ENCODE peak calls at places on chromosomes 6 and 20, in four cellular contexts. One of them, this sample, is unnamed.

GRCh38 chr6:70668499-70668812 is 773 bp downstream of the SMAP1 start:
- DNase-seq in H1: no peak
- DNase-seq in K562: peak
- DNase-seq in WTC11: no peak
- DNase-seq in this sample: no peak

GRCh38 chr20:41058007-41058673 is 29.5 kb downstream of the TOP1 start:
- DNase-seq in K562: peak
- DNase-seq in H1: no peak
- DNase-seq in WTC11: no peak
- DNase-seq in this sample: peak

GRCh38 chr6:108635505-108636226 is 74.9 kb downstream of the FOXO3 start:
- DNase-seq in H1: no peak
- DNase-seq in K562: peak
- DNase-seq in WTC11: no peak
- DNase-seq in this sample: no peak

GRCh38 chr6:42199106-42199981 is 4.6 kb upstream of the GUCA1B start:
- DNase-seq in H1: no peak
- DNase-seq in WTC11: no peak
- DNase-seq in K562: peak
- DNase-seq in this sample: no peak

GRCh38 chr20:373171-373890 is 7.2 kb upstream of the TRIB3 start:
- DNase-seq in WTC11: peak
- DNase-seq in K562: peak
- DNase-seq in H1: no peak
- DNase-seq in this sample: peak

GRCh38 chr20:62732356-62732755 is 23.7 kb downstream of the NTSR1 start:
- DNase-seq in H1: no peak
- DNase-seq in WTC11: no peak
- DNase-seq in K562: no peak
- DNase-seq in this sample: no peak

GRCh38 chr6:16602035-16602434 is 159.2 kb downstream of the ATXN1 start:
- DNase-seq in K562: no peak
- DNase-seq in H1: no peak
- DNase-seq in WTC11: no peak
- DNase-seq in this sample: no peak

GRCh38 chr6:56329296-56330050 is 82.1 kb upstream of the COL21A1 start:
- DNase-seq in H1: no peak
- DNase-seq in K562: no peak
- DNase-seq in WTC11: no peak
- DNase-seq in this sample: no peak

GRCh38 chr6:34061348-34061747 is 84.5 kb downstream of the GRM4 start:
- DNase-seq in WTC11: no peak
- DNase-seq in K562: no peak
- DNase-seq in H1: no peak
- DNase-seq in this sample: no peak

GRCh38 chr20:60486345-60486744 is 528.1 kb downstream of the CDH26 start:
- DNase-seq in WTC11: no peak
- DNase-seq in K562: no peak
- DNase-seq in H1: no peak
- DNase-seq in this sample: peak

GRCh38 chr20:2507464-2507863 is 1.3 kb downstream of the ZNF343 start:
- DNase-seq in WTC11: no peak
- DNase-seq in H1: no peak
- DNase-seq in K562: no peak
- DNase-seq in this sample: peak

GRCh38 chr6:54586251-54586650 is 260.3 kb upstream of the FAM83B start:
- DNase-seq in K562: no peak
- DNase-seq in WTC11: no peak
- DNase-seq in H1: no peak
- DNase-seq in this sample: no peak

GRCh38 chr6:41022294-41022693 is 16.7 kb downstream of the UNC5CL start:
- DNase-seq in K562: no peak
- DNase-seq in WTC11: no peak
- DNase-seq in H1: no peak
- DNase-seq in this sample: peak

GRCh38 chr6:29641430-29642213 is 8.6 kb upstream of the GABBR1 start:
- DNase-seq in K562: peak
- DNase-seq in H1: no peak
- DNase-seq in WTC11: no peak
- DNase-seq in this sample: no peak

GRCh38 chr6:131172237-131172636 is 37.0 kb downstream of the AKAP7 start:
- DNase-seq in H1: no peak
- DNase-seq in K562: no peak
- DNase-seq in WTC11: no peak
- DNase-seq in this sample: no peak

GRCh38 chr6:169933251-169933821 is 181.9 kb downstream of the ERMARD start:
- DNase-seq in K562: no peak
- DNase-seq in H1: no peak
- DNase-seq in WTC11: no peak
- DNase-seq in this sample: no peak

GRCh38 chr6:75109757-75110156 is 96.1 kb downstream of the COL12A1 start:
- DNase-seq in K562: no peak
- DNase-seq in WTC11: no peak
- DNase-seq in H1: no peak
- DNase-seq in this sample: no peak

GRCh38 chr6:138582573-138582972 is 83.3 kb upstream of the NHSL1 start:
- DNase-seq in WTC11: no peak
- DNase-seq in H1: no peak
- DNase-seq in K562: no peak
- DNase-seq in this sample: no peak

GRCh38 chr6:166253277-166254229 is 54.6 kb downstream of the PRR18 start:
- DNase-seq in K562: peak
- DNase-seq in WTC11: peak
- DNase-seq in H1: no peak
- DNase-seq in this sample: peak

GRCh38 chr6:33822575-33823395 is 19.0 kb upstream of the MLN start:
- DNase-seq in H1: peak
- DNase-seq in K562: peak
- DNase-seq in WTC11: peak
- DNase-seq in this sample: peak

GRCh38 chr6:122620902-122621301 is 10.7 kb downstream of the PKIB start:
- DNase-seq in H1: no peak
- DNase-seq in WTC11: no peak
- DNase-seq in K562: no peak
- DNase-seq in this sample: no peak

GRCh38 chr6:4270799-4271198 is 135.4 kb upstream of the ECI2 start:
- DNase-seq in K562: no peak
- DNase-seq in WTC11: no peak
- DNase-seq in H1: no peak
- DNase-seq in this sample: no peak

GRCh38 chr20:21586682-21587081 is 72.8 kb upstream of the NKX2-2 start:
- DNase-seq in WTC11: no peak
- DNase-seq in H1: no peak
- DNase-seq in K562: no peak
- DNase-seq in this sample: no peak

GRCh38 chr6:98525860-98526259 is 308.5 kb upstream of the POU3F2 start:
- DNase-seq in H1: no peak
- DNase-seq in K562: no peak
- DNase-seq in WTC11: peak
- DNase-seq in this sample: no peak

GRCh38 chr20:58880994-58881752 is 28.7 kb downstream of the GNAS start:
- DNase-seq in K562: peak
- DNase-seq in WTC11: no peak
- DNase-seq in H1: no peak
- DNase-seq in this sample: no peak

GRCh38 chr6:97053643-97054411 is 129.3 kb downstream of the KLHL32 start:
- DNase-seq in K562: peak
- DNase-seq in WTC11: no peak
- DNase-seq in H1: no peak
- DNase-seq in this sample: peak

GRCh38 chr20:57065646-57066045 is 200.8 kb downstream of the BMP7 start:
- DNase-seq in WTC11: no peak
- DNase-seq in H1: no peak
- DNase-seq in K562: no peak
- DNase-seq in this sample: no peak

GRCh38 chr6:13273931-13274706 is 54.2 kb downstream of the TBC1D7 start:
- DNase-seq in K562: peak
- DNase-seq in WTC11: no peak
- DNase-seq in H1: no peak
- DNase-seq in this sample: no peak

GRCh38 chr20:64261138-64261537 is 5.6 kb downstream of the PCMTD2 start:
- DNase-seq in K562: no peak
- DNase-seq in WTC11: no peak
- DNase-seq in H1: peak
- DNase-seq in this sample: peak

GRCh38 chr20:14816471-14816870 is 479.1 kb upstream of the FLRT3 start:
- DNase-seq in K562: no peak
- DNase-seq in WTC11: no peak
- DNase-seq in H1: no peak
- DNase-seq in this sample: no peak

GRCh38 chr6:158286413-158286812 is 25.9 kb upstream of the TULP4 start:
- DNase-seq in H1: no peak
- DNase-seq in K562: no peak
- DNase-seq in WTC11: no peak
- DNase-seq in this sample: no peak

GRCh38 chr6:53628354-53629119 is 37.0 kb downstream of the KLHL31 start:
- DNase-seq in WTC11: no peak
- DNase-seq in H1: no peak
- DNase-seq in K562: no peak
- DNase-seq in this sample: no peak

GRCh38 chr6:24874776-24875175 is 61.0 kb downstream of the RIPOR2 start:
- DNase-seq in K562: no peak
- DNase-seq in WTC11: no peak
- DNase-seq in H1: no peak
- DNase-seq in this sample: peak

GRCh38 chr6:101083533-101084172 is 202.5 kb upstream of the ASCC3 start:
- DNase-seq in K562: no peak
- DNase-seq in H1: no peak
- DNase-seq in WTC11: no peak
- DNase-seq in this sample: no peak

GRCh38 chr20:17636523-17637412 is 45.3 kb downstream of the RRBP1 start:
- DNase-seq in K562: no peak
- DNase-seq in H1: no peak
- DNase-seq in WTC11: peak
- DNase-seq in this sample: peak
- TF ChIP-seq TEAD4 in K562: no peak
- TF ChIP-seq TEAD4 in H1: no peak
- TF ChIP-seq TEAD4 in WTC11: no peak
- TF ChIP-seq TEAD4 in this sample: no peak

DNA sequence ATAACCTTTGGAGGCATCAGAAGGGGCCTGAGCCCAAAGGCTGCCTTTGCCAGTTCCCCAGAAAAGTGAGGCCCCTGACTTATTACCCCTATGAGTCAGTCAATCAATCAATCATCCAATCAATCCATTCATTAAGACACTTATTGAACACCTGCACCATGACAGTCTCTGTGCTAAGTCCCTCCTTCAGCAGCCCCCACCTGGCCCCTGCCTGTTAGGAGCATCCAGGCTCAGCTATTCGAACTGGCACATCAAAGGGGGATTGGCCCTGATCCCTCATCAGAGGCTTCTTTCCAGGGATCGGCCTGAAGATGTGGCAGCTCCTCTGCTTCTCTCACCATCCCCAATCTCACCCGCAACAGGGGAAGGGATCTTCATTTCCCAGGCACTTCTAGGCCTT is 27.7 kb upstream of the VEGFA start:
- DNase-seq in WTC11: no peak
- DNase-seq in H1: no peak
- DNase-seq in K562: no peak
- DNase-seq in this sample: peak
- TF ChIP-seq TEAD4 in WTC11: no peak
- TF ChIP-seq TEAD4 in H1: no peak
- TF ChIP-seq TEAD4 in K562: no peak
- TF ChIP-seq TEAD4 in this sample: no peak

GRCh38 chr6:11198663-11199603 is 33.5 kb downstream of the NEDD9 start:
- DNase-seq in K562: no peak
- DNase-seq in WTC11: no peak
- DNase-seq in H1: no peak
- DNase-seq in this sample: no peak

GRCh38 chr6:11197175-11197535 is 35.3 kb downstream of the NEDD9 start:
- DNase-seq in WTC11: no peak
- DNase-seq in H1: no peak
- DNase-seq in K562: no peak
- DNase-seq in this sample: no peak

GRCh38 chr6:11197846-11198245 is 34.6 kb downstream of the NEDD9 start:
- DNase-seq in K562: no peak
- DNase-seq in WTC11: no peak
- DNase-seq in H1: no peak
- DNase-seq in this sample: no peak

GRCh38 chr6:11194399-11195274 is 37.8 kb downstream of the NEDD9 start:
- DNase-seq in H1: no peak
- DNase-seq in WTC11: no peak
- DNase-seq in K562: no peak
- DNase-seq in this sample: no peak

DNA sequence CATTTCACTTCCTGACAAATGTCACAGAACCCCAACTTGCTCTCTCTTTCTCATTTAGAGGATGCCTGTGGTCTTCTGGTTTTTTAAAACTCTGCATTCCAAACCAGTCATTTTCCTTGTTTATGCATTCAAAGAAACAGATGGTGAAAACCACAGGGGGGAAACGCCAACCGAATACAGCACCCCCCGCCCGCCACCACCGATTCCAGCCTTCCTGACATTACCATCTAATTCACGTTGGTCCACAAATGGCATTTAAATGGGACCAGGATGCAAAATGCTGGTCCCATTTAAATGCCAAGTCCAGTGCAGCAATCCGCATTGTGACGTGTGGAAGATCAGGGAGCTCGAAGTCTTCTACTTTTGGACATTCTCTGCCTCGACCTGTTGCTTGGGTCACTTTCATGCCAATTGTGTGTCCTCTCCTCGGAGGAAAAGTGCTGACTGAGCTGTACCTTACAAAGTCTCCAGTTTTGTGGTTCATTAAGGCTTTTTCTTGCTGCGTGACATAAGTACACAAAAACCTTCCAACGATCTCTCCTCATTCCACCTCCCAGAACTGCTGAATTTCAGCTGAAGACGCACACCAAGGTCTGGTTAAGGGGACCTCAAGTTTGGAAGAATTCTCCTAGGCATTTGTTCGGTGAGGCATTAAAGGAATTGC is 35.8 kb downstream of the NEDD9 start:
- DNase-seq in K562: no peak
- DNase-seq in WTC11: no peak
- DNase-seq in H1: no peak
- DNase-seq in this sample: no peak
- TF ChIP-seq TEAD4 in K562: no peak
- TF ChIP-seq TEAD4 in WTC11: no peak
- TF ChIP-seq TEAD4 in H1: no peak
- TF ChIP-seq TEAD4 in this sample: peak

GRCh38 chr6:160030103-160030502 is 61.2 kb downstream of the IGF2R start:
- DNase-seq in H1: no peak
- DNase-seq in K562: no peak
- DNase-seq in WTC11: no peak
- DNase-seq in this sample: peak
- TF ChIP-seq TEAD4 in H1: no peak
- TF ChIP-seq TEAD4 in K562: no peak
- TF ChIP-seq TEAD4 in WTC11: no peak
- TF ChIP-seq TEAD4 in this sample: peak

GRCh38 chr6:85551264-85551663 is 42.4 kb downstream of the SNX14 start:
- DNase-seq in H1: no peak
- DNase-seq in WTC11: no peak
- DNase-seq in K562: peak
- DNase-seq in this sample: peak
- TF ChIP-seq TEAD4 in H1: no peak
- TF ChIP-seq TEAD4 in WTC11: no peak
- TF ChIP-seq TEAD4 in K562: no peak
- TF ChIP-seq TEAD4 in this sample: no peak

GRCh38 chr20:48831702-48832422 is 4.1 kb upstream of the PREX1 start:
- DNase-seq in H1: no peak
- DNase-seq in WTC11: no peak
- DNase-seq in K562: peak
- DNase-seq in this sample: no peak
- TF ChIP-seq TEAD4 in H1: no peak
- TF ChIP-seq TEAD4 in WTC11: no peak
- TF ChIP-seq TEAD4 in K562: no peak
- TF ChIP-seq TEAD4 in this sample: no peak

This sample was measured in SK-N-SH.